ENCODE peak calls at places on chromosomes 4 and X, in four cellular contexts. One of them, this sample, is unnamed.

GRCh38 chrX:66635360-66635759 is 3.5 kb downstream of the EDA2R start:
- DNase-seq in GM12878: no peak
- DNase-seq in SK-N-SH: no peak
- DNase-seq in H1: no peak
- DNase-seq in this sample: no peak

GRCh38 chr4:15161439-15161838 is 159.2 kb downstream of the CPEB2 start:
- DNase-seq in GM12878: no peak
- DNase-seq in SK-N-SH: no peak
- DNase-seq in H1: no peak
- DNase-seq in this sample: no peak

GRCh38 chrX:110284159-110284558 is 33.7 kb downstream of the AMMECR1 start:
- DNase-seq in GM12878: no peak
- DNase-seq in SK-N-SH: no peak
- DNase-seq in H1: no peak
- DNase-seq in this sample: no peak

GRCh38 chr4:141686929-141687328 is 50.5 kb downstream of the IL15 start:
- DNase-seq in GM12878: no peak
- DNase-seq in SK-N-SH: no peak
- DNase-seq in H1: no peak
- DNase-seq in this sample: no peak

GRCh38 chr4:169802871-169803270 is 45.1 kb upstream of the HPF1 start:
- DNase-seq in GM12878: no peak
- DNase-seq in SK-N-SH: no peak
- DNase-seq in H1: no peak
- DNase-seq in this sample: no peak

GRCh38 chrX:115017455-115017854 is at the start of gene IL13RA2:
- DNase-seq in GM12878: no peak
- DNase-seq in SK-N-SH: peak
- DNase-seq in H1: no peak
- DNase-seq in this sample: no peak

GRCh38 chrX:105564536-105564935 is 257.8 kb upstream of the NRK start:
- DNase-seq in GM12878: no peak
- DNase-seq in SK-N-SH: no peak
- DNase-seq in H1: no peak
- DNase-seq in this sample: no peak

GRCh38 chrX:153970398-153971123 is 1.1 kb downstream of the HCFC1 start:
- DNase-seq in GM12878: no peak
- DNase-seq in SK-N-SH: peak
- DNase-seq in H1: no peak
- DNase-seq in this sample: peak

GRCh38 chr4:100041646-100042045 is 91.6 kb upstream of the H2AZ1 start:
- DNase-seq in GM12878: no peak
- DNase-seq in SK-N-SH: no peak
- DNase-seq in H1: no peak
- DNase-seq in this sample: no peak

GRCh38 chr4:25441519-25442117 is 64.6 kb downstream of the ANAPC4 start:
- DNase-seq in GM12878: no peak
- DNase-seq in SK-N-SH: peak
- DNase-seq in H1: no peak
- DNase-seq in this sample: peak

GRCh38 chrX:131677655-131678628 is 134.1 kb downstream of the OR13H1 start:
- DNase-seq in GM12878: no peak
- DNase-seq in SK-N-SH: peak
- DNase-seq in H1: peak
- DNase-seq in this sample: peak

GRCh38 chr4:150108693-150109092 is 30.4 kb downstream of the DCLK2 start:
- DNase-seq in GM12878: no peak
- DNase-seq in SK-N-SH: peak
- DNase-seq in H1: no peak
- DNase-seq in this sample: no peak

GRCh38 chrX:42176790-42177189 is 253.4 kb upstream of the CASK start:
- DNase-seq in GM12878: no peak
- DNase-seq in SK-N-SH: no peak
- DNase-seq in H1: no peak
- DNase-seq in this sample: no peak

GRCh38 chrX:119423631-119424030 is 24.5 kb downstream of the SLC25A43 start:
- DNase-seq in GM12878: no peak
- DNase-seq in SK-N-SH: no peak
- DNase-seq in H1: no peak
- DNase-seq in this sample: no peak

GRCh38 chrX:71998836-71999509 is 88.3 kb downstream of the NHSL2 start:
- DNase-seq in GM12878: no peak
- DNase-seq in SK-N-SH: peak
- DNase-seq in H1: no peak
- DNase-seq in this sample: peak

GRCh38 chrX:16978193-16978984 is 31.9 kb downstream of the REPS2 start:
- DNase-seq in GM12878: no peak
- DNase-seq in SK-N-SH: no peak
- DNase-seq in H1: no peak
- DNase-seq in this sample: no peak

GRCh38 chr4:73520821-73521220 is 39.3 kb downstream of the AFM start:
- DNase-seq in GM12878: no peak
- DNase-seq in SK-N-SH: no peak
- DNase-seq in H1: peak
- DNase-seq in this sample: no peak

GRCh38 chrX:45300638-45301037 is 100.0 kb upstream of the DIPK2B start:
- DNase-seq in GM12878: no peak
- DNase-seq in SK-N-SH: no peak
- DNase-seq in H1: no peak
- DNase-seq in this sample: no peak

GRCh38 chr4:83043801-83044407 is 8.9 kb downstream of the COPS4 start:
- DNase-seq in GM12878: no peak
- DNase-seq in SK-N-SH: no peak
- DNase-seq in H1: no peak
- DNase-seq in this sample: no peak

DNA sequence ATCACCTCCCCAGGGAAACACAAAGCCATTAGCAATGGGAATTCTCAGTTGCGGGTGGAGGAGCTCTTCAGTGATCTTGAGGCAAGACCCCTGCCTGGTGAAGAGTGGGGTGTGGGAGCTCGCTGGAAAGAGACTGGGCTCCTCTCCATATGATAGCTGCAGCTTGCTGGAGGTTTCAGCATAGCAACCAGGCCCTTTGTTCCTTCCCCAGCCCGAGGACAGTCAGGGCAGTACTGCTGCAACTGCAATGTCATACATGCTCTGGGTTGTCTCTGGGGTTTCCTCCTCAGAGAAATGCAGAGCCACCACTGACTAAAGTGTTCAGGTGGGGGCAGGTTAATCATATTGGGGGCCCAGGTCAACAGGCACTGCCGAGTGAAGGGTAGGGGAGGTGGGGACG is 81.3 kb downstream of the ARHGAP24 start:
- DNase-seq in GM12878: peak
- DNase-seq in SK-N-SH: no peak
- DNase-seq in H1: no peak
- DNase-seq in this sample: no peak
- TF ChIP-seq RFX5 in GM12878: no peak
- TF ChIP-seq RFX5 in SK-N-SH: no peak
- TF ChIP-seq RFX5 in H1: no peak
- TF ChIP-seq RFX5 in this sample: no peak

GRCh38 chr4:185669288-185669687 is 134.0 kb upstream of the PDLIM3 start:
- DNase-seq in GM12878: no peak
- DNase-seq in SK-N-SH: no peak
- DNase-seq in H1: no peak
- DNase-seq in this sample: no peak

GRCh38 chr4:185671496-185671895 is 136.2 kb upstream of the PDLIM3 start:
- DNase-seq in GM12878: no peak
- DNase-seq in SK-N-SH: no peak
- DNase-seq in H1: no peak
- DNase-seq in this sample: no peak

GRCh38 chr4:185672618-185673017 is 137.3 kb upstream of the PDLIM3 start:
- DNase-seq in GM12878: no peak
- DNase-seq in SK-N-SH: no peak
- DNase-seq in H1: no peak
- DNase-seq in this sample: no peak

GRCh38 chr4:185672151-185672550 is 136.8 kb upstream of the PDLIM3 start:
- DNase-seq in GM12878: no peak
- DNase-seq in SK-N-SH: no peak
- DNase-seq in H1: no peak
- DNase-seq in this sample: no peak

GRCh38 chr4:185671041-185671440 is 135.7 kb upstream of the PDLIM3 start:
- DNase-seq in GM12878: no peak
- DNase-seq in SK-N-SH: no peak
- DNase-seq in H1: no peak
- DNase-seq in this sample: no peak
- TF ChIP-seq TCF12 in GM12878: no peak
- TF ChIP-seq TCF12 in SK-N-SH: no peak
- TF ChIP-seq TCF12 in H1: no peak
- TF ChIP-seq TCF12 in this sample: no peak

DNA sequence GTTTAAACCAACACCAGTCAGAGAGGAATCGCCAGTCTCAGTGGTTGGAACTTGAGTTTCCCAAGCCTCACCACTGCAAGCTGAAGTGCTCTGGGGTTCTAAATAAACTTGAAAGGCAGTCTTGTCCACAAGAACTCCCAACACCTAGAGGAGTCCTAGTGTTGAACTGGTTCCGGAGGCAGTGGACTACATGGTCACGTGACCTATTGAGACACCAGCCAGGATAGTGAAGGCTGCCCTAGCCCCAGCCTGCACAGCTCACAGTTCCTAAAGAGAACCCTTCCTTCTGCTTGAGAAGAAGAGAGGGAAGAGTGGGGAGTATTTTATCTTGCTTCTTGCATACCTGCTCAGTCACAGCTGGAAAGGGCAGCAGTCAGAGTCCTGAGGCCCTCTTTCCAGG is 1012.7 kb upstream of the ADGRL3 start:
- DNase-seq in GM12878: no peak
- DNase-seq in SK-N-SH: no peak
- DNase-seq in H1: no peak
- DNase-seq in this sample: no peak
- TF ChIP-seq RFX5 in GM12878: no peak
- TF ChIP-seq RFX5 in SK-N-SH: no peak
- TF ChIP-seq RFX5 in H1: no peak
- TF ChIP-seq RFX5 in this sample: no peak

GRCh38 chrX:136646602-136647239 is 1.2 kb upstream of the CD40LG start:
- DNase-seq in GM12878: no peak
- DNase-seq in SK-N-SH: no peak
- DNase-seq in H1: no peak
- DNase-seq in this sample: no peak
- TF ChIP-seq TCF12 in GM12878: no peak
- TF ChIP-seq TCF12 in SK-N-SH: no peak
- TF ChIP-seq TCF12 in H1: no peak
- TF ChIP-seq TCF12 in this sample: no peak

DNA sequence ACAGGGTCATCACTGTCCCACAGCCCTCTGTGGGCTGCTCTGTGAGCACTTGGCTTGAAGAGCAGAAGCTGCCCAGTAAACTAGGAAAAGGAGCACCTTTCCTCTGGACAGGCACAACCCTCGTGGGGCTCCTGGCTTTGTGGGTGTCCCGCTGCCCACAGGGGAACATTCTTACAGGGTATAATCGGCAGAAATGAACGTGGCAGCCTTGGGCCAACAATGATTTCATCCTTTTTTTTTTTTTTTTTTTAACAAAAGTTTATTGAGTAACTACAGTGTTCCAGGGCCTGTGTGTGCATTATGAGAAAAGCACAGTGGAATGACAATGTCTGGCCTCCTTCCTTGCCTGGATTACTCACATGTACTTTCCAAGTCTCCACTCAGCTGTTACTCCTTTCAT is 197.2 kb downstream of the PDGFC start:
- DNase-seq in GM12878: no peak
- DNase-seq in SK-N-SH: no peak
- DNase-seq in H1: no peak
- DNase-seq in this sample: peak
- TF ChIP-seq RFX5 in GM12878: no peak
- TF ChIP-seq RFX5 in SK-N-SH: no peak
- TF ChIP-seq RFX5 in H1: no peak
- TF ChIP-seq RFX5 in this sample: no peak

GRCh38 chrX:140762061-140762460 is 52.5 kb downstream of the LINC00632 start:
- DNase-seq in GM12878: no peak
- DNase-seq in SK-N-SH: peak
- DNase-seq in H1: no peak
- DNase-seq in this sample: peak
- TF ChIP-seq TCF12 in GM12878: no peak
- TF ChIP-seq TCF12 in SK-N-SH: no peak
- TF ChIP-seq TCF12 in H1: no peak
- TF ChIP-seq TCF12 in this sample: no peak

GRCh38 chr4:16626945-16627344 is 271.5 kb downstream of the LDB2 start:
- DNase-seq in GM12878: no peak
- DNase-seq in SK-N-SH: no peak
- DNase-seq in H1: no peak
- DNase-seq in this sample: no peak
- TF ChIP-seq RFX5 in GM12878: no peak
- TF ChIP-seq RFX5 in SK-N-SH: no peak
- TF ChIP-seq RFX5 in H1: no peak
- TF ChIP-seq RFX5 in this sample: no peak

DNA sequence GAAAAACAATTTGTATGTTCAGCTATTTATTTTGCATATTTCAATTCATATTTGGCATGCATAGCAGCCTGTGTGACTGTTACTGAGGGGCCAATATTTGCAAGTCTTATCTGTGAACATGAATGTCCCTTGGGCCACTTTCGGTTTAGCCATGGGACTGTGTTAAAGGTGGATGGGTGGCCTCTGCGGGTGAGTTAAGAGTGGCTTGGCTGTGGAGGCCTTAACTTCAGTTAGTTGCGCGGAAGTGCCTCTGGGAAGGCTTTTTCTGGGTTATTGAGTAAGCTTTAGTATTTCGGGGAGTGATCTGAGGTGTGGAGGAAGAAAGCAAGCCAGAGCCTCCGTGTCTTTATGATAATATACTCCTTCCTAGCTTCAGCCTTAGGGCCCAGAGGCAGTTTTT is 443.5 kb upstream of the FAT1 start:
- DNase-seq in GM12878: no peak
- DNase-seq in SK-N-SH: no peak
- DNase-seq in H1: no peak
- DNase-seq in this sample: no peak
- TF ChIP-seq TCF12 in GM12878: no peak
- TF ChIP-seq TCF12 in SK-N-SH: no peak
- TF ChIP-seq TCF12 in H1: no peak
- TF ChIP-seq TCF12 in this sample: no peak

This sample was measured in HepG2.